ENCODE peak calls at places on chromosome 1, in seven cellular contexts. R is stomach, B is psoas muscle, G is fibroblast of pulmonary artery, D is GM06990, L is fibroblast of lung, S is coronary artery. E is an unnamed sample.

GRCh38 chr1:229888157-229888556 is 178.9 kb upstream of the GALNT2 start:
- DNase-seq in S (no peak), G (no peak), D (no peak), B (no peak), R (no peak), L (no peak), E (no peak)

GRCh38 chr1:19333587-19334354 is 21.6 kb downstream of the SLC66A1 start:
- DNase-seq in G (no peak), L (peak), R (no peak), S (no peak), D (no peak), B (no peak), E (no peak)

GRCh38 chr1:225962440-225962975 is 21.5 kb upstream of the LEFTY2 start:
- DNase-seq in B (no peak), S (no peak), R (peak), L (no peak), G (peak), D (peak), E (peak)

GRCh38 chr1:39359028-39359570 is 132.3 kb upstream of the BMP8A start:
- DNase-seq in S (no peak), G (peak), R (peak), L (peak), B (no peak), D (no peak), E (no peak)

GRCh38 chr1:56645663-56646330 is 683 bp downstream of the PRKAA2 start:
- DNase-seq in D (no peak), L (no peak), B (no peak), G (no peak), R (peak), S (no peak), E (peak)

GRCh38 chr1:29134695-29135028 is 11.0 kb upstream of the TMEM200B start:
- DNase-seq in G (no peak), L (no peak), B (no peak), R (no peak), S (no peak), D (no peak), E (no peak)

GRCh38 chr1:162302660-162303344 is 73.9 kb downstream of the SPATA46 start:
- DNase-seq in D (no peak), R (no peak), S (no peak), L (peak), G (peak), B (no peak), E (no peak)

GRCh38 chr1:38677756-38678155 is 181.8 kb downstream of the RRAGC start:
- DNase-seq in G (no peak), S (peak), D (no peak), L (no peak), B (no peak), R (no peak), E (no peak)

GRCh38 chr1:210250998-210251679 is 18.5 kb downstream of the SERTAD4 start:
- DNase-seq in L (peak), R (peak), B (no peak), D (no peak), S (no peak), G (no peak), E (peak)

GRCh38 chr1:29810121-29811120 is 574.1 kb downstream of the PTPRU start:
- DNase-seq in R (peak), B (no peak), G (no peak), S (peak), L (no peak), D (no peak), E (no peak)

GRCh38 chr1:53319296-53320101 is 8.4 kb downstream of the LRP8 start:
- DNase-seq in R (no peak), D (no peak), B (peak), G (no peak), S (no peak), L (no peak), E (no peak)

GRCh38 chr1:8586438-8586837 is 231.0 kb downstream of the RERE start:
- DNase-seq in R (no peak), G (no peak), B (no peak), S (no peak), L (no peak), D (no peak), E (no peak)

GRCh38 chr1:244852694-244853093 is 11.6 kb downstream of the HNRNPU start:
- DNase-seq in B (no peak), D (no peak), L (no peak), S (no peak), G (no peak), R (no peak), E (no peak)

DNA sequence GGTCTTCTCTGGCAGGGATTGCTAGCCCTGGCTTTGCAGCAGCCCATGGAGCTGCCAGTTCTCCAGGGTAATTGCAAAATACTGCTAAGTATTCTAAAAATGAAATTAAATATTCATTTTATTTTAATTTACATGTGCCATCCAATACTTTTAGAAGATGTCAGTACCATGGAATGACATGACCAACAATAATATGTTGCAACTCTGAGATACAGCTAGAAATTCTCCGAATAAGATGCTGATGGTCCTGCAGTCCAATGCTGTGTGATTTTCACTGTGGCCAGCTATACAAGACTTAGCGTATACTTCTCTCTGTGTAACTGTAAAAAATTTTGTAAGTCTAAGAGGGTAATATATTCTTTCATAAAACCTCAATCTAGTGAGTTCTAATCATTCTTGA is 20.0 kb upstream of the WARS2 start:
- DNase-seq in L (no peak), R (no peak), D (no peak), S (no peak), B (no peak), G (no peak), E (no peak)
- H3K4me3 ChIP-seq in L (no peak), R (no peak), D (no peak), S (peak), B (no peak), G (no peak), E (no peak)

DNA sequence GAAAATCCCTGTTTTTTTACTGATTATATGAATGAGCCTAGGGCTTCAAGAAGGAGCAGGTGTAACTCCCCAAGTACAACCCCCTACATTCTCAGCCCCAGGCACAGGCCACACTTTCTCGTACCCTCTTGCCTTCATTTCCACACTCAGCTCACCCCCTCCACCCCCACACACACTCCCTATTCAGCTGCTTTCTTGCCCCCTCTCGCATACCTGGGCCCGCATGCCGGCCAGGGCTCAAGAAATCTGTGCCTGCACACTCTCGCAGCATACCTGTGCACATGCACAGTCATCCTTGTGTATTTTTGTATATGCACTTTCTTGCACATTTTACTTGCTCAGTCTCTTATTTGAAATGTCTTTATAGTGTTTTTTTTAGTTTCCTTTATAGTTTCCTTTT is 2.0 kb downstream of the PTPRF start:
- DNase-seq in D (no peak), B (no peak), L (no peak), G (no peak), R (no peak), S (no peak), E (peak)
- H3K4me3 ChIP-seq in D (no peak), B (no peak), L (no peak), G (no peak), R (no peak), S (peak), E (no peak)

DNA sequence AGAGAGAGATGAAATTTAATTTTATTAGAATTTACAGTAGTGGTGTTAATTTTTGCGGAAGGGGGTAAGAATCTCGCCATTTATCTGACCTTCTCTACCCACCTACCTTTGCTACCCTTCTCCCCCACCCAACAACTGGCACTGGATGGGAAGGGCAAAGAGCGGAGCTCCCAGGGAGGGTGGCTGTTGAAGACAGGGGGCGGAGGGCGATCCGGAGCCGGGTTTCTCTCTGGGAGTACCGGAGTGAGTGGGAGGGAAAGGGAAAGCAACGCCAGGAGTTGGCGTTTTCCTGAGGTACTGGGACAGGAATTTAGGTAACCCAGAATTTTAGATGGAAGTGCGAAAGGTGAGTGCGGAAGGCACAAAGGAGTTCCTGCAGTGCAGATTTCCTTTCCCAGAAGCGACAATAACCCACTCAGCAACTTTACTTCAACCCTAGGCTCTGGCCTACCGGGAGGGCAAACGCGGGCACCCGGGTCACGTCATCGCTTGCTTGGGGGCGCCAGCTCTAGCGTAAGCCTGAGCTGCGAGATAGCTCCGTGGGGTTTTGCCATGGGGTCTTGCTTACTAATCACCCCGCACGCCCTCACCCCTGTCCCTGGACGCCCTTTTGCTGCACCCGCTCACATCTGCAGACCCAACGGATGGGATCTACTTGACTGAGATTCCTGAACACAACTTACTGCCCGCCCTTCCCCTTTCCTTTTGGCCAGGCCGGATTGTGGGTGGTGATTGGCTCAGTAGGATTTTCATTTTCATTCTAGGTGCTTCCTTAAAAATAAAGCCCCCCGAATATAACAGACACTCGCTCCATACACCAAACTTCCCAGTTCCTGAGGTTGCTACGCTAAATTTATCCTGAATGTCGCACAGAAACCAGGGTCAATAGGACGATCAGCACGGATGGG is 413.0 kb upstream of the ESRRG start:
- DNase-seq in R (no peak), B (no peak), D (no peak), G (no peak), S (no peak), L (no peak), E (peak)
- H3K4me3 ChIP-seq in R (peak), B (peak), D (no peak), G (no peak), S (peak), L (no peak), E (peak)

GRCh38 chr1:73366734-73367413 is 831.1 kb downstream of the LRRIQ3 start:
- DNase-seq in S (no peak), B (no peak), L (no peak), D (no peak), G (no peak), R (no peak), E (no peak)
- H3K4me3 ChIP-seq in S (no peak), B (no peak), L (no peak), D (no peak), G (no peak), R (no peak), E (no peak)

GRCh38 chr1:155984341-155984740 is 6.0 kb upstream of the ARHGEF2 start:
- DNase-seq in R (no peak), S (no peak), L (no peak), G (no peak), B (no peak), D (no peak), E (peak)

GRCh38 chr1:155979525-155980343 is 1.4 kb upstream of the ARHGEF2 start:
- DNase-seq in L (no peak), B (no peak), G (no peak), S (peak), D (peak), R (no peak), E (peak)

GRCh38 chr1:155981266-155982088 is 3.1 kb upstream of the ARHGEF2 start:
- DNase-seq in S (no peak), L (peak), D (no peak), R (no peak), B (no peak), G (peak), E (peak)

GRCh38 chr1:155983191-155984023 is 5.1 kb upstream of the ARHGEF2 start:
- DNase-seq in L (peak), B (peak), R (no peak), G (peak), S (no peak), D (no peak), E (peak)

DNA sequence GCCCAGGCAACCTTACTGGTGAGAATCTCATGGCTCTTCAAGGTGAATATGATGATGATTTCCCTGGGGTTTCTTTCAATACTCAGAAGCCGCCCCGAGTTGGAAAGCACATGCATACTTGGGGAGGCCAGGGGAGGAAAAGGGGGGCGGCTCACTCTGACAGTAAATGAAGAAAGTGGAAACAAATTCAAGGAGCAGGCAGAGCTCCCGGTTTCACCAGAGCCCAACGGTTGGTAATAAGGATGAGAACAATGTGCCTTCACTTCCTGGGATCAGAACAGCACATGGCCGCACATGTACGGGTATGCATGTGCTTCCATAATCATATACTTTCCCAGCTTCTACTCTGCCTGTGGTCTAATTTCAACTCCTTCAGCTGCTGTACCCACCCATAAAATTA is 3.8 kb upstream of the ARHGEF2 start:
- DNase-seq in S (no peak), G (no peak), R (no peak), L (no peak), D (no peak), B (no peak), E (no peak)
- H3K4me3 ChIP-seq in S (peak), G (peak), R (no peak), L (peak), D (peak), B (peak), E (no peak)

E was measured in H7.